ENCODE peak calls at places on chromosomes 11 and 22, in four cellular contexts. V, I, T and E are unnamed samples.

GRCh38 chr22:39426380-39427043 is 26.9 kb downstream of the TAB1 start:
- DNase-seq in T (no peak), V (no peak), I (no peak), E (no peak)

GRCh38 chr11:115545811-115546210 is 41.6 kb upstream of the CADM1 start:
- DNase-seq in T (no peak), I (no peak), V (no peak), E (no peak)

GRCh38 chr11:82229346-82229745 is 504.3 kb downstream of the FAM181B start:
- DNase-seq in V (no peak), I (no peak), T (peak), E (no peak)

GRCh38 chr22:30694171-30694637 is 470 bp upstream of the OSBP2 start:
- DNase-seq in T (no peak), V (peak), I (no peak), E (peak)

GRCh38 chr11:93757924-93758865 is 16.7 kb downstream of the C11orf54 start:
- DNase-seq in V (no peak), T (no peak), I (no peak), E (no peak)

GRCh38 chr11:6022954-6023353 is 7.6 kb downstream of the OR56A1 start:
- DNase-seq in V (no peak), T (peak), I (peak), E (peak)

GRCh38 chr22:24944224-24944937 is 2.1 kb downstream of the LHFPL7 start:
- DNase-seq in I (no peak), T (peak), V (no peak), E (no peak)

GRCh38 chr11:27392715-27393114 is 29.7 kb upstream of the CCDC34 start:
- DNase-seq in V (no peak), T (peak), I (peak), E (peak)

GRCh38 chr11:17153759-17154158 is 54.0 kb downstream of the PIK3C2A start:
- DNase-seq in V (no peak), I (no peak), T (no peak), E (no peak)

GRCh38 chr22:23268139-23268712 is 87.9 kb downstream of the BCR start:
- DNase-seq in I (peak), V (no peak), T (no peak), E (no peak)

GRCh38 chr22:41589260-41589600 is 410 bp downstream of the PMM1 start:
- DNase-seq in V (peak), T (no peak), I (peak), E (no peak)

GRCh38 chr11:108958446-108959123 is 293.7 kb downstream of the DDX10 start:
- DNase-seq in T (no peak), I (no peak), V (no peak), E (peak)

GRCh38 chr11:119942021-119942420 is 195.9 kb downstream of the TRIM29 start:
- DNase-seq in V (peak), T (no peak), I (peak), E (no peak)

GRCh38 chr11:69148806-69149205 is 6.9 kb upstream of the SMIM38 start:
- DNase-seq in T (no peak), V (no peak), I (no peak), E (no peak)

GRCh38 chr11:36288442-36289225 is 590 bp downstream of the COMMD9 start:
- DNase-seq in T (no peak), I (peak), V (no peak), E (no peak)

GRCh38 chr11:79794484-79795393 is 353.9 kb upstream of the TENM4 start:
- DNase-seq in T (no peak), I (no peak), V (no peak), E (no peak)

GRCh38 chr11:122046846-122047245 is 69.2 kb downstream of the BLID start:
- DNase-seq in V (no peak), I (no peak), T (no peak), E (no peak)

GRCh38 chr11:126476977-126477376 is 121.5 kb downstream of the ST3GAL4 start:
- DNase-seq in T (no peak), V (no peak), I (no peak), E (no peak)

GRCh38 chr11:28346209-28346608 is 238.0 kb downstream of the METTL15 start:
- DNase-seq in V (no peak), T (no peak), I (no peak), E (no peak)

GRCh38 chr11:117580866-117581265 is 216.2 kb downstream of the DSCAML1 start:
- DNase-seq in T (no peak), V (no peak), I (no peak), E (no peak)

GRCh38 chr11:69654660-69655478 is 13.9 kb downstream of the CCND1 start:
- DNase-seq in I (no peak), T (peak), V (peak), E (no peak)

GRCh38 chr11:47327025-47327424 is 25.5 kb downstream of the MYBPC3 start:
- DNase-seq in T (no peak), I (no peak), V (no peak), E (no peak)

DNA sequence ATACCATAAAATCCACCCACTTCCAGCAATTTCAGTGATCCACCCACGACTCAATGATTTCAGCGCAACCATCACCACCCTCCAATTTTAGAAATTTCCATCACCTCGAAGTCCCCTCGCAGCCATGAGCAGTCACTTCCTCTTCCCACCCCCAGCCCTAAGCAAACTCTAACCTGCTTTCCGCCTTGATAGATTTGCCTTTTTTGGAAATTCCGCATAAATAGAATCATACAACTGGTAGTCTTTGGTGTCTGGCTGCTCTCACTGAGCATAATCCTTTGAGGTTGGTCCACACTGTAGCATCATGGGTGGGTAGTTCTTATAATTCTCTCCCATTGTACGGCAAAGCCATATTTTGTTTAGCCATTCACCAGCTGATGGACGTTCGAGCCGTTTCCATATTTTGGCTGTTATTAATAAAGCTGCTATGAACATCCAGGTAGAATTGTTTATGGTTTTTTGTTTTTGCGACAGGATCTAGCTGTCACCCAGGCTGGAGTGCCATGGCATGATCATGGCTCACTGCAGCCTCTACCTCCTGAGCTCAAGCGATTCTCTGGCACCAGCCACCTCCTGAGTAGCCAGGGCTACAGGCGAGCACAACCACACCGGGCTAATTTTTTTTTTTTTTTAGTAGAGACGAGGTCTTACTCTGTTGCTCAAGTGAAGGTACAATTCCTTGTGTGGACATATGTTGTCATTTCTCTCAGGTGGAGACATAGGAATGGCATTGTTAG is 16.0 kb downstream of the PIM3 start:
- DNase-seq in V (no peak), I (peak), T (no peak), E (no peak)
- H3K27ac ChIP-seq in V (no peak), I (peak), T (no peak), E (no peak)

GRCh38 chr11:2515401-2516275 is 70.8 kb downstream of the KCNQ1 start:
- DNase-seq in I (no peak), T (no peak), V (no peak), E (no peak)
- TF ChIP-seq JUN in I (no peak), T (no peak), V (no peak), E (no peak)

GRCh38 chr11:133383689-133384088 is 148.6 kb downstream of the OPCML start:
- DNase-seq in V (no peak), I (no peak), T (no peak), E (no peak)
- TF ChIP-seq POLR2AphosphoS5 in V (no peak), I (no peak), T (no peak), E (no peak)

GRCh38 chr11:113773416-113774173 is at the start of gene ZW10:
- DNase-seq in T (peak), I (peak), V (peak), E (peak)
- H3K27ac ChIP-seq in T (peak), I (peak), V (peak), E (peak)

GRCh38 chr11:86670179-86670578 is 2.2 kb downstream of the ME3 start:
- DNase-seq in V (no peak), I (no peak), T (no peak), E (no peak)

GRCh38 chr11:86673055-86673843 is 833 bp upstream of the ME3 start:
- DNase-seq in I (no peak), T (no peak), V (no peak), E (no peak)

GRCh38 chr11:86672007-86672621 is at the start of gene ME3:
- DNase-seq in V (peak), I (no peak), T (no peak), E (peak)

GRCh38 chr11:86669424-86669823 is 3.0 kb downstream of the ME3 start:
- DNase-seq in I (no peak), T (no peak), V (no peak), E (no peak)

DNA sequence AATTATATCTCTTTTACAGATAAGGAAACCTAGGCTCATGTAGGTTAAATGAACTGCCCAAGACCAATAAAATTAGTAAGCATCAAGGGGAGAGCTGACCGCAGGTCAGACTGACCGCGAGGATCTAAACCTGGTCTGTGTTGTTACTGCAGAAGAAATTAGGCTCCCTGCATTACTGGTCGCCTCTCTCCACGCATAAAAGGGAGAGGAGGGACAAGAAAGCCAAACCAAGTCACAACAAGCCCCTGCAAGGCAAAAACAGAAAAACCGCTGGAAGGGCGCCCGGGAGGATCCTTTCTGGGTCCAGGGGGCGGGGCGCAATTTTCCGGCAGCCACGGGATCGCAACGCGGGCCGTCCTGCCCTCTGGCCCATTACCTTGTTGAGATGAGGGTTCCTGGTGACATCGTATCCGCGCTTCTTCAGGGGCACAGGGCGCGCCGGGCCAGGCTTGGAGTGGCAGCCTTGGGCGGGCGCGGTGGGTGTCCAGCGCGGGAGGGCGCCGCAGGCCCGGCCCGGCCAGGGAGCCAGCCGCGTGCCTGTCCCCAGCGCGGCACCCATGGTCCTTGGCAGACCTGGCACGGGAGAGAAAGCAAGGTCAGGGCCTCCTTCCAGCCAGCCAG is 920 bp downstream of the ME3 start:
- DNase-seq in I (no peak), V (peak), T (no peak), E (peak)
- TF ChIP-seq JUN in I (no peak), V (no peak), T (no peak), E (no peak)